ENCODE peak calls at places on chromosomes 12 and 14, in four cellular contexts. One of them, this sample, is unnamed.

GRCh38 chr12:113860950-113861349 is 105.2 kb downstream of the RBM19 start:
- DNase-seq in activated naive CD8-positive, alpha-beta T cell treated with anti-CD3 and anti-CD28 coated beads, Interleukin-2, amount 50 U/mL, for 16 hours: no peak
- DNase-seq in mammary epithelial cell: peak; percentile 19
- DNase-seq in small intestine: no peak
- DNase-seq in this sample: no peak

GRCh38 chr14:75363570-75364227 is 64.1 kb upstream of the JDP2 start:
- DNase-seq in small intestine: peak; percentile 32
- DNase-seq in mammary epithelial cell: no peak
- DNase-seq in activated naive CD8-positive, alpha-beta T cell treated with anti-CD3 and anti-CD28 coated beads, Interleukin-2, amount 50 U/mL, for 16 hours: no peak
- DNase-seq in this sample: no peak

GRCh38 chr12:92502417-92503028 is 200.3 kb upstream of the PLEKHG7 start:
- DNase-seq in mammary epithelial cell: no peak
- DNase-seq in small intestine: no peak
- DNase-seq in activated naive CD8-positive, alpha-beta T cell treated with anti-CD3 and anti-CD28 coated beads, Interleukin-2, amount 50 U/mL, for 16 hours: no peak
- DNase-seq in this sample: no peak

GRCh38 chr12:127388985-127389384 is 878.0 kb upstream of the TMEM132C start:
- DNase-seq in small intestine: no peak
- DNase-seq in activated naive CD8-positive, alpha-beta T cell treated with anti-CD3 and anti-CD28 coated beads, Interleukin-2, amount 50 U/mL, for 16 hours: no peak
- DNase-seq in mammary epithelial cell: peak; percentile 77
- DNase-seq in this sample: no peak

GRCh38 chr12:95608252-95609033 is 57.2 kb upstream of the USP44 start:
- DNase-seq in activated naive CD8-positive, alpha-beta T cell treated with anti-CD3 and anti-CD28 coated beads, Interleukin-2, amount 50 U/mL, for 16 hours: no peak
- DNase-seq in mammary epithelial cell: peak; percentile 89
- DNase-seq in small intestine: peak; percentile 34
- DNase-seq in this sample: no peak

GRCh38 chr12:71865166-71865713 is 25.7 kb downstream of the TBC1D15 start:
- DNase-seq in activated naive CD8-positive, alpha-beta T cell treated with anti-CD3 and anti-CD28 coated beads, Interleukin-2, amount 50 U/mL, for 16 hours: no peak
- DNase-seq in mammary epithelial cell: peak; percentile 84
- DNase-seq in small intestine: no peak
- DNase-seq in this sample: no peak

GRCh38 chr12:109571773-109572505 is 1.4 kb downstream of the MMAB start:
- DNase-seq in activated naive CD8-positive, alpha-beta T cell treated with anti-CD3 and anti-CD28 coated beads, Interleukin-2, amount 50 U/mL, for 16 hours: no peak
- DNase-seq in mammary epithelial cell: no peak
- DNase-seq in small intestine: no peak
- DNase-seq in this sample: no peak

GRCh38 chr14:79947440-79947839 is 263.9 kb downstream of the DIO2 start:
- DNase-seq in mammary epithelial cell: no peak
- DNase-seq in activated naive CD8-positive, alpha-beta T cell treated with anti-CD3 and anti-CD28 coated beads, Interleukin-2, amount 50 U/mL, for 16 hours: no peak
- DNase-seq in small intestine: no peak
- DNase-seq in this sample: no peak

GRCh38 chr14:67319142-67319541 is 40.5 kb downstream of the ATP6V1D start:
- DNase-seq in small intestine: no peak
- DNase-seq in activated naive CD8-positive, alpha-beta T cell treated with anti-CD3 and anti-CD28 coated beads, Interleukin-2, amount 50 U/mL, for 16 hours: no peak
- DNase-seq in mammary epithelial cell: no peak
- DNase-seq in this sample: no peak

GRCh38 chr12:77442633-77443032 is 377.3 kb upstream of the E2F7 start:
- DNase-seq in activated naive CD8-positive, alpha-beta T cell treated with anti-CD3 and anti-CD28 coated beads, Interleukin-2, amount 50 U/mL, for 16 hours: no peak
- DNase-seq in small intestine: no peak
- DNase-seq in mammary epithelial cell: no peak
- DNase-seq in this sample: no peak

GRCh38 chr12:114288071-114288470 is 117.9 kb downstream of the TBX5 start:
- DNase-seq in small intestine: no peak
- DNase-seq in activated naive CD8-positive, alpha-beta T cell treated with anti-CD3 and anti-CD28 coated beads, Interleukin-2, amount 50 U/mL, for 16 hours: no peak
- DNase-seq in mammary epithelial cell: no peak
- DNase-seq in this sample: no peak

GRCh38 chr14:55850803-55851202 is 267.4 kb upstream of the PELI2 start:
- DNase-seq in mammary epithelial cell: peak; percentile 10
- DNase-seq in activated naive CD8-positive, alpha-beta T cell treated with anti-CD3 and anti-CD28 coated beads, Interleukin-2, amount 50 U/mL, for 16 hours: no peak
- DNase-seq in small intestine: peak; percentile 26
- DNase-seq in this sample: no peak

GRCh38 chr12:12405882-12406281 is 49.0 kb downstream of the BORCS5 start:
- DNase-seq in small intestine: peak; percentile 90
- DNase-seq in mammary epithelial cell: peak; percentile 20
- DNase-seq in activated naive CD8-positive, alpha-beta T cell treated with anti-CD3 and anti-CD28 coated beads, Interleukin-2, amount 50 U/mL, for 16 hours: no peak
- DNase-seq in this sample: no peak

GRCh38 chr12:38427442-38427841 is 110.9 kb downstream of the ALG10B start:
- DNase-seq in mammary epithelial cell: peak; percentile 52
- DNase-seq in small intestine: no peak
- DNase-seq in activated naive CD8-positive, alpha-beta T cell treated with anti-CD3 and anti-CD28 coated beads, Interleukin-2, amount 50 U/mL, for 16 hours: no peak
- DNase-seq in this sample: no peak

GRCh38 chr14:50649691-50650090 is 18.4 kb downstream of the SAV1 start:
- DNase-seq in mammary epithelial cell: no peak
- DNase-seq in activated naive CD8-positive, alpha-beta T cell treated with anti-CD3 and anti-CD28 coated beads, Interleukin-2, amount 50 U/mL, for 16 hours: no peak
- DNase-seq in small intestine: no peak
- DNase-seq in this sample: no peak

GRCh38 chr12:38886064-38886463 is 19.3 kb downstream of the CPNE8 start:
- DNase-seq in small intestine: no peak
- DNase-seq in activated naive CD8-positive, alpha-beta T cell treated with anti-CD3 and anti-CD28 coated beads, Interleukin-2, amount 50 U/mL, for 16 hours: no peak
- DNase-seq in mammary epithelial cell: peak; percentile 83
- DNase-seq in this sample: no peak

GRCh38 chr12:58368001-58368400 is 426.6 kb downstream of the ATP23 start:
- DNase-seq in small intestine: no peak
- DNase-seq in mammary epithelial cell: no peak
- DNase-seq in activated naive CD8-positive, alpha-beta T cell treated with anti-CD3 and anti-CD28 coated beads, Interleukin-2, amount 50 U/mL, for 16 hours: no peak
- DNase-seq in this sample: no peak

GRCh38 chr14:22843123-22843925 is 6.9 kb downstream of the MMP14 start:
- DNase-seq in mammary epithelial cell: no peak
- DNase-seq in small intestine: no peak
- DNase-seq in activated naive CD8-positive, alpha-beta T cell treated with anti-CD3 and anti-CD28 coated beads, Interleukin-2, amount 50 U/mL, for 16 hours: no peak
- DNase-seq in this sample: no peak